ENCODE peak calls at places on chromosomes 16 and 17, in seven cellular contexts. C, B, D, V, G, X and H are unnamed samples.
A peak's percentile ranks its signal among the peaks of the same experiment; 100 is the strongest.

GRCh38 chr17:48639136-48639535 is 13.0 kb upstream of the HOXB9 start:
- DNase-seq in D (no peak), X (no peak), B (no peak), G (no peak), C (no peak), V (peak; percentile 95), H (no peak)

GRCh38 chr17:45820052-45820780 is 24.5 kb upstream of the SPPL2C start:
- DNase-seq in V (no peak), G (no peak), D (no peak), X (no peak), B (no peak), C (no peak), H (no peak)

GRCh38 chr17:28119560-28119959 is 77.1 kb downstream of the NLK start:
- DNase-seq in D (no peak), C (no peak), V (no peak), G (no peak), B (no peak), X (no peak), H (no peak)

GRCh38 chr17:58336456-58337094 is 8.0 kb upstream of the TSPOAP1 start:
- DNase-seq in X (no peak), B (peak; percentile 77), D (no peak), V (no peak), C (no peak), G (no peak), H (no peak)

GRCh38 chr17:51890710-51891109 is 267.8 kb downstream of the CA10 start:
- DNase-seq in D (no peak), G (no peak), X (no peak), B (no peak), V (no peak), C (no peak), H (no peak)

GRCh38 chr17:41581366-41582060 is 5.2 kb downstream of the KRT14 start:
- DNase-seq in C (no peak), X (no peak), B (no peak), V (no peak), G (no peak), D (no peak), H (no peak)

GRCh38 chr17:81381632-81382577 is 13.4 kb upstream of the BAHCC1 start:
- DNase-seq in D (no peak), B (peak; percentile 71), G (no peak), C (no peak), X (no peak), V (no peak), H (no peak)

GRCh38 chr16:73389075-73389474 is 341.1 kb upstream of the ZFHX3 start:
- DNase-seq in X (no peak), B (no peak), G (no peak), D (no peak), V (no peak), C (no peak), H (no peak)

GRCh38 chr16:67542464-67542863 is 13.8 kb downstream of the RIPOR1 start:
- DNase-seq in B (peak; percentile 87), V (peak; percentile 24), G (peak; percentile 55), X (no peak), C (no peak), D (no peak), H (no peak)

GRCh38 chr17:600576-601301 is 113.9 kb downstream of the VPS53 start:
- DNase-seq in D (no peak), G (no peak), C (no peak), V (no peak), B (no peak), X (no peak), H (no peak)

GRCh38 chr17:21376835-21377690 is 906 bp downstream of the KCNJ12 start:
- DNase-seq in D (no peak), V (no peak), X (no peak), G (peak; percentile 72), B (no peak), C (no peak), H (no peak)

GRCh38 chr17:34665150-34665802 is 85.9 kb downstream of the TMEM132E start:
- DNase-seq in C (no peak), V (no peak), X (no peak), B (no peak), D (no peak), G (no peak), H (no peak)

GRCh38 chr16:1933097-1933661 is 9.8 kb downstream of the MSRB1 start:
- DNase-seq in V (no peak), X (no peak), D (no peak), B (no peak), G (no peak), C (no peak), H (no peak)

GRCh38 chr16:78443300-78443604 is 343.8 kb downstream of the WWOX start:
- DNase-seq in X (no peak), B (no peak), V (no peak), D (no peak), G (no peak), C (no peak), H (no peak)

GRCh38 chr17:61366715-61367413 is 32.8 kb upstream of the TBX2 start:
- DNase-seq in B (peak; percentile 46), D (no peak), G (no peak), C (no peak), V (no peak), X (no peak), H (no peak)

GRCh38 chr16:68764866-68765265 is 27.8 kb downstream of the CDH1 start:
- DNase-seq in V (no peak), D (no peak), X (no peak), G (no peak), C (no peak), B (no peak), H (no peak)

GRCh38 chr16:31331141-31331764 is 23.7 kb upstream of the ITGAX start:
- DNase-seq in B (peak; percentile 84), V (no peak), D (no peak), X (no peak), C (no peak), G (no peak), H (no peak)

GRCh38 chr17:62933986-62934385 is 32.0 kb upstream of the TANC2 start:
- DNase-seq in G (no peak), C (no peak), V (no peak), D (peak; percentile 30), B (no peak), X (no peak), H (no peak)

GRCh38 chr17:71921726-71922320 is 199.0 kb upstream of the SOX9 start:
- DNase-seq in G (no peak), B (no peak), X (no peak), V (no peak), C (no peak), D (no peak), H (no peak)

GRCh38 chr16:66690106-66690847 is 6.3 kb downstream of the CMTM4 start:
- DNase-seq in V (peak; percentile 26), B (no peak), G (no peak), D (no peak), C (no peak), X (peak; percentile 77), H (peak; percentile 88)

GRCh38 chr17:79892457-79893236 is 53.4 kb upstream of the CBX4 start:
- DNase-seq in V (peak; percentile 87), X (no peak), G (no peak), D (no peak), B (peak; percentile 30), C (no peak), H (no peak)

GRCh38 chr17:37490022-37490587 is 414 bp downstream of the DUSP14 start:
- DNase-seq in G (peak; percentile 57), C (peak; percentile 77), V (peak; percentile 82), B (peak; percentile 92), D (peak; percentile 46), X (peak; percentile 40), H (peak; percentile 31)